ENCODE peak calls at places on chromosomes 5 and 9, in seven cellular contexts. O is HCT116, R is H1, D is SK-N-SH, E is K562, G is HepG2, K is GM12878. N is an unnamed sample.

GRCh38 chr9:72356019-72356653 is 8.9 kb downstream of the ZFAND5 start:
- DNase-seq in R (no peak), K (no peak), D (peak), O (no peak), G (no peak), E (no peak), N (no peak)

GRCh38 chr9:84819446-84819845 is 149.9 kb downstream of the NTRK2 start:
- DNase-seq in R (peak), E (peak), G (no peak), K (no peak), D (no peak), O (no peak), N (no peak)

GRCh38 chr9:18495065-18495464 is 21.1 kb downstream of the ADAMTSL1 start:
- DNase-seq in E (no peak), G (no peak), O (no peak), K (no peak), D (no peak), R (no peak), N (no peak)

GRCh38 chr5:149599375-149599774 is 18.1 kb downstream of the ARHGEF37 start:
- DNase-seq in D (no peak), G (no peak), K (no peak), R (no peak), E (no peak), O (no peak), N (no peak)

GRCh38 chr5:149210968-149211495 is 60.6 kb upstream of the AFAP1L1 start:
- DNase-seq in D (no peak), R (no peak), G (no peak), O (no peak), K (no peak), E (no peak), N (no peak)

GRCh38 chr5:31853398-31854135 is 214.6 kb downstream of the PDZD2 start:
- DNase-seq in K (no peak), R (no peak), G (no peak), D (no peak), E (no peak), O (no peak), N (no peak)

GRCh38 chr9:132755096-132755495 is 84.8 kb downstream of the GTF3C4 start:
- DNase-seq in E (no peak), R (no peak), O (no peak), K (no peak), D (peak), G (no peak), N (no peak)

GRCh38 chr5:19853616-19854240 is 134.3 kb downstream of the CDH18 start:
- DNase-seq in K (no peak), O (no peak), E (no peak), G (no peak), R (no peak), D (no peak), N (no peak)

GRCh38 chr9:105244274-105244995 is at the start of gene SLC44A1:
- DNase-seq in O (peak), G (peak), D (peak), E (peak), K (peak), R (peak), N (peak)

GRCh38 chr5:119445544-119445943 is 6.8 kb upstream of the HSD17B4 start:
- DNase-seq in K (no peak), R (peak), E (no peak), O (no peak), D (no peak), G (no peak), N (no peak)

GRCh38 chr5:135857630-135858311 is 23.3 kb downstream of the SLC25A48 start:
- DNase-seq in E (no peak), K (no peak), R (no peak), O (no peak), G (no peak), D (no peak), N (no peak)

DNA sequence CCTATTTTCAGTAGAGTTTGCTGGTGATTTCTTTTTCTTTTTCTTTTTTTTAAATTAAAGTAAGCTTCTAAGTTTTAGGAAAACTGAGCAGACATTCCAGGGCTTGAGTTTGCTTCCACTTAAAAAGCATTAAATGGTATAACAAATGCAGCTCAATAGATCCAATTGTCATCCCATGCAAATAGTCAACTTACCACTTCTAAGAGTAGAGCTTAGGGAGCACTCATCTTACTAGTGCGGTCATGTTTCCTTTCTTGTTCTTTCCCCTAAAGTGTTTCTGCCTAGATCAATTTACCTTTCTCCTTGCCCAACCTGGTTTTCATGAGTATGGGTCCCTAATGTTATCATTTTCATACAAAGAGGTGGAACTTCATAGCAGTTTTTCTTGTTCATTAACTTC is 13.0 kb upstream of the CEP120 start:
- DNase-seq in D (no peak), K (no peak), G (no peak), R (no peak), O (no peak), E (no peak), N (no peak)
- TF ChIP-seq JUND in D (no peak), K (no peak), G (no peak), R (no peak), O (no peak), E (no peak), N (no peak)

GRCh38 chr5:97553829-97554452 is 370.9 kb upstream of the RIOK2 start:
- DNase-seq in K (no peak), G (no peak), E (no peak), R (no peak), D (no peak), O (no peak), N (no peak)
- TF ChIP-seq JUND in K (no peak), G (no peak), E (no peak), R (no peak), D (no peak), O (no peak), N (no peak)

GRCh38 chr9:119283118-119283794 is 86.0 kb downstream of the BRINP1 start:
- DNase-seq in E (no peak), R (peak), K (no peak), D (no peak), O (no peak), G (no peak), N (no peak)
- TF ChIP-seq JUND in E (no peak), R (peak), K (no peak), D (no peak), O (no peak), G (no peak), N (no peak)

DNA sequence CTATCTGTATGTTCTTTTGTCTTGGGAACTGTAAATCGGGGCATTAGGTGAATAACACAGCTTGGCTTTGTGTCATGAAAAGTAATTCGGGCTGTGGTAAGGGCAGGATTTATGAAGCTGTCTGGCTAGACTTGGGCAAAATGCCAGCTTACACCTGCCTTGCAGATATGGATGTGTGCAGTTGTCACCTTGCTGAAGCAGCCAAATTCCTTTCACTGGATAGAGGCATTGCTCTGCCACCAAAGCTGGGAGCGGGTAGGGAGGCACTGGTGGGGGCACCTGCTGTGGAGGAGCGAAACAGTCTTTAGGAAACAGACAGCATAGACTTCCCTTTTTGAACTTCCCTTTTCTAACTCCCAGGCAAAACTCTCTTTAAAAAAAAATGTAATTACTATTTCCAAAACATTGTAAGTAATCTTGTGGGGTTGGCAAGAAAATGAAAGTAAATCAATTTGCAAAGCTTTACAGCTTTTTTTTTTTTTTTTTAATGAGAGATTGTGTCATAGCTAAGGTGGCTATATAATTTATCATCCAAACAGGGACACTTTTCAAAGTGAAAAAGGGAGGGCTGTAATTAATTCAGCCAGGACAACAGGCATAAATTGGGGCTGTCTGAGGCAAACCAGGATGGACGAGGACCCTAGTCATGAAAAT is 545.3 kb downstream of the CSNK1G3 start:
- DNase-seq in G (no peak), R (no peak), K (peak), O (no peak), E (no peak), D (no peak), N (peak)
- TF ChIP-seq JUND in G (no peak), R (no peak), K (no peak), O (no peak), E (no peak), D (peak), N (no peak)

N was measured in T47D.